ENCODE peak calls at places on chromosomes 2 and 18, in four cellular contexts. X is neural crest cell, L is PC-3, U is fibroblast of lung. T is an unnamed sample.

GRCh38 chr2:3459185-3460015 is 59.9 kb downstream of the ADI1 start:
- DNase-seq in X (no peak), L (no peak), U (no peak), T (no peak)

GRCh38 chr2:159549234-159549633 is 67.1 kb downstream of the BAZ2B start:
- DNase-seq in X (no peak), L (peak; percentile 34), U (peak; percentile 62), T (peak; percentile 78)

GRCh38 chr18:22796069-22796468 is 137.1 kb upstream of the RBBP8 start:
- DNase-seq in X (no peak), L (peak; percentile 44), U (peak; percentile 27), T (no peak)

GRCh38 chr2:221104391-221104811 is 467.7 kb downstream of the EPHA4 start:
- DNase-seq in X (no peak), L (no peak), U (peak; percentile 73), T (peak; percentile 29)

GRCh38 chr2:224584768-224585204 is 377 bp downstream of the CUL3 start:
- DNase-seq in X (peak; percentile 36), L (peak; percentile 32), U (peak; percentile 45), T (peak; percentile 31)

GRCh38 chr2:43051316-43051715 is 175.1 kb downstream of the ZFP36L2 start:
- DNase-seq in X (no peak), L (peak; percentile 86), U (peak; percentile 80), T (peak; percentile 78)

GRCh38 chr2:11812466-11813100 is 66.2 kb downstream of the LPIN1 start:
- DNase-seq in X (no peak), L (no peak), U (no peak), T (no peak)

GRCh38 chr2:196268538-196269338 is 97.4 kb upstream of the STK17B start:
- DNase-seq in X (no peak), L (no peak), U (no peak), T (no peak)

GRCh38 chr2:33069894-33070651 is 123.3 kb downstream of the LTBP1 start:
- DNase-seq in X (no peak), L (peak; percentile 99), U (peak; percentile 100), T (peak; percentile 96)

GRCh38 chr2:33765122-33765521 is 166.0 kb upstream of the FAM98A start:
- DNase-seq in X (no peak), L (no peak), U (no peak), T (no peak)

GRCh38 chr18:21344860-21345259 is 102.8 kb downstream of the GREB1L start:
- DNase-seq in X (no peak), L (no peak), U (no peak), T (no peak)

GRCh38 chr18:55317832-55318231 is 270.2 kb downstream of the TCF4 start:
- DNase-seq in X (no peak), L (no peak), U (no peak), T (no peak)

GRCh38 chr2:133579295-133579694 is 11.0 kb upstream of the NCKAP5 start:
- DNase-seq in X (no peak), L (peak; percentile 96), U (peak; percentile 79), T (peak; percentile 38)

GRCh38 chr2:133434962-133435668 is 133.1 kb downstream of the NCKAP5 start:
- DNase-seq in X (no peak), L (peak; percentile 65), U (peak; percentile 89), T (peak; percentile 67)

GRCh38 chr2:82198809-82199492 is 1894.4 kb upstream of the LRRTM1 start:
- DNase-seq in X (no peak), L (no peak), U (no peak), T (no peak)

GRCh38 chr2:144288428-144288827 is 231.5 kb downstream of the ZEB2 start:
- DNase-seq in X (no peak), L (no peak), U (peak; percentile 32), T (no peak)

GRCh38 chr2:113028112-113028511 is 22.9 kb downstream of the IL36A start:
- DNase-seq in X (no peak), L (no peak), U (no peak), T (no peak)

GRCh38 chr2:158969717-158970521 is 1.5 kb downstream of the TANC1 start:
- DNase-seq in X (peak; percentile 20), L (peak; percentile 48), U (peak; percentile 45), T (peak; percentile 40)

GRCh38 chr2:160363961-160364733 is 129.5 kb downstream of the RBMS1 start:
- DNase-seq in X (no peak), L (peak; percentile 24), U (no peak), T (no peak)

DNA sequence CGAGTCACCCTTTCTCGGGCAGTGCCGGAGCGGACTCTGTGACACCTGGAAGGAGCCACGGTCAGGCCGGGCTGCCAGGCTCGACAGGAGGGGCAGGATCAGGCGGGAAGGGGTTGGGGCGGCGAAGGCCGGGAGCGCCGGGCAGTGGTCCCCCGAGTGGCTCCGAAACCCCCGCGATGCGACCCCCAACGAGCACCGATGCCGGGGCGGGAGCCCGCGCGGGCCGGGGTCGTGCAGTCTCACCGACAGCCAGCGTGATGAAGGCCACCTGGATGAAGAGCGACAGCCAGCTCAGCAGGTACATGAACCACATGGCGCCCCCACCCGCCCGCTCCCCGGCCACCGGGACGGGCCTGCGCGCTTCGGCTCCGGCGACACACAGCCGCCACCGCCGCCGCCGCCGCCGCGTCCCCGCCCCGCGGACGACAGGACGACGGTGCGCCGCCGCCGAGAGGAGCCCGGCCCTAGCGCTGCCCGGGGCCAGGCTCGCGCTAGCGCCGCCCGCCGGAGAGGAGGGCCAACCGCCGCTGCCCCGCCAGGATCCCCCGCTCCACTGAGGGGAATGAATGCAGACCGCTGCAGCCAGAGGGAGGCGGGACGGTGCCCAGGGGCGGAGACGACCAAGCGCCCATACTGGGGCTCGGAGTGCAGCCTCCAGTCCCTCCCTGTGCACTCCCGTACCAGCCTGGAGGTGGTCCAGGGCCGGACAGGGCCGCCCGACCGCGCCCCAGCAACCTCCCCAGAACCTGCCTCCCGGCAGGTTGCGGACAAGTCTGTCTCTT is at the start of gene TEX261:
- DNase-seq in X (peak; percentile 90), L (peak; percentile 92), U (peak; percentile 83), T (peak; percentile 84)
- TF ChIP-seq CTCF in X (peak; percentile 69), L (peak; percentile 49), U (peak; percentile 47), T (peak; percentile 44)

DNA sequence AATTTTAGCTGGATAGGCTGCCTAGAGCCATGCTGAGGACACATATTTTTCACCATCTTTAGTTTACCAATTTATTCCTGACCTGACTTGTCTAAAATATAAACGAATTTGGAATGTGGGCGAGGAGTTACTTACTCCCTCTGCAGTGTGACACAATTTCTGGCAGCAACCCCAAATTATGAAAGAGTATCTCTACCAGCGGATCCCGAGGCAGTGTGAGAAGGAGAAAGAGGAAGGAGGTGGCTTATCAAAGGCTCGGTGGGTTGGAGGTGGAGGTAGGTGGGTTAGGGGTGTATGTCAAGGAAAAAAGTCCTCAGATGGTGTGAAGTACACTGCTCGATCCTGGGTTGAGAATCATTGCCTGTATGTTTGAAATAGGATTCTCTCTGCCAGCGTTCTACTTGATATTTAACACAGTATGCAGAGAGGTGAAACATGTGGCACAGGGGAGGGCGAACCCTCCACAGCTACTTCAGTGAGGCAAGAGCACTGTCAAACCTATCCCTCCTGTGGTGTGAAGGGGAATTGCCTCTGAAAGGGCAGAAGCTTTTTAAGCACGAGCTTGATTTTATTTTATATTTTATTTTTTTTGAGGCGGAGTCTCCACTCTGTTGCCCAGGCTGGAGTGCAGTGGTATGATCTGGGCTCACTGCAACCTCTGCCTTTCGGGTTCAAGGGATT is 76.0 kb downstream of the RFTN2 start:
- DNase-seq in X (no peak), L (peak; percentile 69), U (peak; percentile 16), T (peak; percentile 68)
- TF ChIP-seq CTCF in X (peak; percentile 51), L (peak; percentile 56), U (peak; percentile 51), T (peak; percentile 47)

GRCh38 chr2:238239552-238239871 is 326 bp downstream of the HES6 start:
- DNase-seq in X (no peak), L (no peak), U (peak; percentile 3), T (no peak)
- TF ChIP-seq CTCF in X (peak; percentile 39), L (no peak), U (no peak), T (no peak)

GRCh38 chr2:37619957-37620295 is 51.5 kb downstream of the CDC42EP3 start:
- DNase-seq in X (no peak), L (no peak), U (peak; percentile 64), T (no peak)

GRCh38 chr2:37617119-37617892 is 54.1 kb downstream of the CDC42EP3 start:
- DNase-seq in X (no peak), L (no peak), U (no peak), T (no peak)

GRCh38 chr2:37619230-37619956 is 52.0 kb downstream of the CDC42EP3 start:
- DNase-seq in X (no peak), L (no peak), U (no peak), T (no peak)

GRCh38 chr2:37616674-37616999 is 54.8 kb downstream of the CDC42EP3 start:
- DNase-seq in X (no peak), L (no peak), U (peak; percentile 89), T (peak; percentile 74)

DNA sequence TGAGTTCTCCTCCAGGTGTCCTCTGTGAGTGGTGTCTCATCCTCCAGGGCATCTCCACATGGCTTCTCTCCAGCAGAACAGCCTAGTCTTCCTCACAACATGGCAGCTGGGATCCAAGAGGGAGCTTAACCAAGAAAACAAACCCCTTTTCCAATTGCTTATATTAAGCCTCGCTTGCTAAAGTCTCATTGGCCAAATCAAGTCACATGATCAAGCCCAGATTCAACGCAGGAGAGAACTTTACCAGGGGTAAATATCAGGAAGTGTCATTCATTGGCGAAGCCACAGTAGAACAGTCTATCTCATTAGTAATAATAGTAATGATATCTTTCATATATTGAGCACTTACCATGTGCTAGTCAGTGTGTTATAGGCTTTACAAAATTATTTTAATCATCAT is 53.1 kb downstream of the CDC42EP3 start:
- DNase-seq in X (no peak), L (no peak), U (no peak), T (no peak)
- TF ChIP-seq CTCF in X (no peak), L (no peak), U (no peak), T (no peak)

DNA sequence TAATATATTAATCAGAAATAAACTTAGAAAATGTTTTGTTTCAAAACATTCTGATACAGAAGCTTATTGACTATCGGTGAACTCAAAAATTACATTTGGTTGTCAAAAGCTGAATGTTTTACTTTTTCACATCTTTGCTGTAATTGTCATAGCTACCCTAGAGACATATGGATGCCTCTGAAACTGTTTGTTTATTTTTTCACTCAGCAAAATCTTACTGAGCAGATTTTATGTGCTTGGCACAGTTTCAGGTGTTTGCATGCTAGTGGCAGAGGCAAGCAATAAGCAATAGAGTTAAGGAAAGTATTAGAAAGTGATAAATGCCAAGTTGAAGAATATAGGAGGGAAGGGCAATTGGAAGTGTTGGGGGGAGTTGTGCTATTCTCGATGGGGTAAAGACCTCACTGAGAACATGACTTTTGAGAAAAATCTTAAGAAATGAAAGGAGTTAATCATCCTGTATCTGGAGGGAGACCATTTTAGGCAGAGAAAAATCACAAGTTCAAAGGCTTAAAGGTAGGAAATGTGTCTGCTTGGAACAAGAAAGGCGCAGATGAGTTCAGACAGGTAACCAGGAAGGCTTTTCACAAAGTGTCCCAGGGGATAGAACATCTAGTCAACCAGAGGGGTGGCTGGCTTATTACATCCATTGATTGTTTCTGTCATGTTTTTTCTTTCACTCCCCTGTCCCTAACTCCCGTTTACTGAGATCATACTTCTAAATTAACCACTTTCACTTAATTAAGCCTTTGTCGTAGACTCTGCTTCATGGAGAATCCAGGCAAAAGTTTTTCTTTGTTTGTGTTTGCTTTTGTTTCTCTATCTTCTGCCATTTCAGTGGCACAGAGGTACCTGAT is 27.2 kb upstream of the COBLL1 start:
- DNase-seq in X (no peak), L (peak; percentile 25), U (no peak), T (no peak)
- TF ChIP-seq CTCF in X (no peak), L (no peak), U (no peak), T (no peak)